ENCODE peak calls at places on chromosomes 16 and 17, in seven cellular contexts. J is H9, A is mesendoderm, E is IMR-90, R is neuronal stem cell, C is H1, W is mesenchymal stem cell. T is an unnamed sample.

GRCh38 chr17:28747046-28747691 is 3.4 kb downstream of the TRAF4 start:
- DNase-seq in A (peak; percentile 78), C (no peak), E (no peak), R (no peak), W (no peak), J (peak; percentile 52), T (peak; percentile 55)

GRCh38 chr17:29977836-29978235 is 36.4 kb downstream of the EFCAB5 start:
- DNase-seq in C (no peak), J (no peak), W (peak; percentile 19), R (no peak), E (peak; percentile 41), A (no peak), T (peak; percentile 90)

GRCh38 chr17:77203436-77203835 is 62.7 kb downstream of the SEC14L1 start:
- DNase-seq in R (no peak), C (no peak), E (no peak), W (no peak), J (no peak), A (no peak), T (no peak)

GRCh38 chr16:56275801-56276200 is 84.5 kb downstream of the GNAO1 start:
- DNase-seq in E (no peak), C (no peak), A (no peak), J (no peak), R (no peak), W (no peak), T (no peak)

GRCh38 chr17:77821114-77821513 is 137.4 kb upstream of the TNRC6C start:
- DNase-seq in J (peak; percentile 74), R (no peak), A (peak; percentile 66), C (no peak), E (no peak), W (no peak), T (no peak)

GRCh38 chr16:11493531-11493929 is 93.2 kb downstream of the LITAF start:
- DNase-seq in J (no peak), E (no peak), C (peak; percentile 59), W (no peak), R (no peak), A (peak; percentile 58), T (no peak)

GRCh38 chr17:30235386-30236296 is at the start of gene SLC6A4:
- DNase-seq in E (no peak), A (peak; percentile 43), W (peak; percentile 23), R (no peak), J (peak; percentile 60), C (peak; percentile 64), T (peak; percentile 76)

GRCh38 chr16:50593410-50594139 is 45.4 kb downstream of the NKD1 start:
- DNase-seq in J (peak; percentile 78), W (no peak), R (peak; percentile 51), A (peak; percentile 77), E (no peak), C (peak; percentile 70), T (no peak)

GRCh38 chr17:4666296-4666695 is 24.8 kb upstream of the ALOX15 start:
- DNase-seq in W (no peak), J (no peak), A (no peak), R (no peak), E (peak; percentile 34), C (no peak), T (no peak)

GRCh38 chr17:33509331-33509730 is 216.2 kb upstream of the ASIC2 start:
- DNase-seq in C (no peak), E (no peak), R (no peak), J (no peak), W (no peak), A (no peak), T (no peak)

GRCh38 chr16:11585460-11586374 is 1.0 kb downstream of the LITAF start:
- DNase-seq in W (peak; percentile 43), J (no peak), C (no peak), E (peak; percentile 33), R (no peak), A (peak; percentile 39), T (no peak)

GRCh38 chr16:67490330-67491096 is 7.2 kb upstream of the AGRP start:
- DNase-seq in W (no peak), R (no peak), E (peak; percentile 72), C (no peak), A (no peak), J (no peak), T (peak; percentile 27)

GRCh38 chr17:83079340-83079747 is at the start of gene METRNL:
- DNase-seq in W (peak; percentile 64), E (peak; percentile 50), C (peak; percentile 80), J (peak; percentile 82), A (peak; percentile 45), R (peak; percentile 66), T (peak; percentile 63)

GRCh38 chr16:55297910-55298175 is 26.2 kb upstream of the IRX6 start:
- DNase-seq in A (peak; percentile 28), E (peak; percentile 4), R (no peak), C (no peak), J (no peak), W (no peak), T (no peak)

GRCh38 chr17:28416703-28417311 is 10.8 kb upstream of the SLC46A1 start:
- DNase-seq in C (peak; percentile 75), E (peak; percentile 59), J (peak; percentile 92), R (peak; percentile 57), A (peak; percentile 88), W (peak; percentile 66), T (peak; percentile 54)

GRCh38 chr17:62744259-62744658 is 63.9 kb downstream of the MARCHF10 start:
- DNase-seq in R (no peak), A (no peak), C (no peak), E (no peak), J (peak; percentile 18), W (no peak), T (no peak)

GRCh38 chr17:72950236-72950931 is 142.1 kb downstream of the SLC39A11 start:
- DNase-seq in J (no peak), R (no peak), W (no peak), C (no peak), A (no peak), E (no peak), T (no peak)

GRCh38 chr17:12222392-12222791 is 201.7 kb downstream of the MAP2K4 start:
- DNase-seq in W (no peak), R (no peak), A (no peak), J (no peak), C (no peak), E (no peak), T (no peak)

GRCh38 chr16:2517954-2518605 is 2.1 kb upstream of the AMDHD2 start:
- DNase-seq in C (no peak), A (no peak), E (no peak), R (no peak), W (no peak), J (no peak), T (no peak)
- H3K27ac ChIP-seq in C (no peak overlapping the region), A (no peak overlapping the region), E (no peak overlapping the region), R (no peak overlapping the region), W (no peak overlapping the region), J (no peak overlapping the region), T (no peak overlapping the region)

DNA sequence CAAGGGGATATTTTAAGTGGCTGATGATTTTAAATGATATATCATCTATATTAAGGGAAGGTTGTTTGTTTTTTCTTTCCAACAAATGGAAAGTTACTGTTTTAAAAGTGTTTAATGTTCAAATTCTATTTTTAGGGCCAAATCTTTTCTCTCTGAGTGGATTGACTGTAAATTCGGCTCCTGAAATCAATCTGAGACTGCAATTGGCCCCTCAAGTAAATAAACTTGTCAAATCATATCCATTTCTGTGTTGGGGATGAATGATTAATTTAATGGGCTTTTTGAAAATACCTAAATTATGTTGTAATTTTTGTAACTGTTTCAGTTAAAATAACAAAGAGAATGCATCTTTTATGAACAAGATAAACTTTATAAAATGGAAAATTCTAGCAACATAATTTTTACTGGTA is 2.6 kb downstream of the HS3ST3A1 start:
- DNase-seq in C (no peak), R (no peak), W (no peak), J (no peak), E (no peak), A (no peak), T (no peak)
- H3K23ac ChIP-seq in C (no peak overlapping the region), R (no peak overlapping the region), W (no peak overlapping the region), J (no peak overlapping the region), E (no peak overlapping the region), A (no peak overlapping the region), T (no peak overlapping the region)

GRCh38 chr17:42577140-42577531 is 393 bp downstream of the PSMC3IP start:
- DNase-seq in J (no peak), E (no peak), C (no peak), W (peak; percentile 55), R (peak; percentile 26), A (no peak), T (peak; percentile 38)
- H3K27ac ChIP-seq in J (no peak overlapping the region), E (peak overlapping the region; percentile 40), C (peak overlapping the region; percentile 79), W (no peak overlapping the region), R (peak overlapping the region; percentile 38), A (peak overlapping the region; percentile 39), T (peak overlapping the region; percentile 13)

GRCh38 chr17:81569986-81570514 is 17.9 kb upstream of the FAAP100 start:
- DNase-seq in J (no peak), C (no peak), E (no peak), A (no peak), R (no peak), W (no peak), T (no peak)
- H3K23ac ChIP-seq in J (no peak overlapping the region), C (no peak overlapping the region), E (no peak overlapping the region), A (no peak overlapping the region), R (no peak overlapping the region), W (no peak overlapping the region), T (no peak overlapping the region)

DNA sequence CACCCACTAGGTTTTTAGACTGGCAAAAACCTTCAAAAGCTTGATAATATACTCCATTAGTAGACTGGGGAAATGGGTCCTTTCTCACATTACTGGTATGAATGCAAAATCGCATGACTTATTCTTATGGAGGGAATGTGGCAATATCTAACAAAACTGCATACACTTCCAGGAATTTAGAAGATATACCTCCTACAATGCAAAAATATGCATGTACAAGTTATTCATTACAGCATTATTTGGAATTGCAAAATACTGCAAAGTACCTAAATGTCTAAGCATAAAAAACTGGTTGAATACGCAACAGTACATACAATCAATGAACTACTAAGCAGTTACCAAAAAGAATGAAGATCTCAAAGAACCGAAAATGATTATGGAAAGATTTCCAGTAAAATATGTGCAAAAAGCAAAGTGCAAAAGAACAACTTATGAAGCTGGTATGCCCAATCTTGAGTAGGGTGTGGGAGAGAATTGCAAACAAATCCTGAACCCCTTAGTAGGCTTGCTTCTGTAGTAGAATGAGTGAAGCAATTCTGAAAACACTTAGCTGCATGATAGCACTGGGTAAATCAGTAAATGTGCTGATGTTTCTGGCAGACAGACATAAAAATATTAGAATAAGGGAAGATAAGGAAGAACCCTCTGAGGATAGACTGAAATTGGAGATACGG is 180.1 kb downstream of the PARN start:
- DNase-seq in W (no peak), E (peak; percentile 57), R (no peak), A (no peak), J (no peak), C (no peak), T (peak; percentile 93)
- H3K27ac ChIP-seq in W (peak overlapping the region; percentile 59), E (no peak overlapping the region), R (no peak overlapping the region), A (no peak overlapping the region), J (no peak overlapping the region), C (no peak overlapping the region), T (no peak overlapping the region)

GRCh38 chr16:378821-379182 is 3.0 kb downstream of the PGAP6 start:
- DNase-seq in A (no peak), J (no peak), C (no peak), W (no peak), R (no peak), E (no peak), T (no peak)
- H3K23ac ChIP-seq in A (no peak overlapping the region), J (no peak overlapping the region), C (no peak overlapping the region), W (no peak overlapping the region), R (peak overlapping the region; percentile 65), E (no peak overlapping the region), T (no peak overlapping the region)

GRCh38 chr17:80826346-80826954 is 165.2 kb upstream of the CHMP6 start:
- DNase-seq in J (no peak), C (no peak), A (no peak), E (no peak), W (no peak), R (no peak), T (no peak)
- H3K27ac ChIP-seq in J (no peak overlapping the region), C (no peak overlapping the region), A (no peak overlapping the region), E (peak overlapping the region; percentile 57), W (peak overlapping the region; percentile 10), R (no peak overlapping the region), T (no peak overlapping the region)

T was measured in trophoblast cell.